ENCODE peak calls at places on chromosomes 1 and 21, in four cellular contexts. One of them, this sample, is unnamed.

GRCh38 chr1:156836041-156836654 is 19.5 kb upstream of the SH2D2A start:
- DNase-seq in NCI-H2081: no peak
- DNase-seq in CD8-positive, alpha-beta T cell: no peak
- DNase-seq in type B pancreatic cell: no peak
- DNase-seq in this sample: no peak

GRCh38 chr1:186210258-186210657 is 164.8 kb downstream of the TPR start:
- DNase-seq in type B pancreatic cell: no peak
- DNase-seq in CD8-positive, alpha-beta T cell: no peak
- DNase-seq in NCI-H2081: no peak
- DNase-seq in this sample: no peak

GRCh38 chr1:53572061-53572801 is 113.0 kb downstream of the DMRTB1 start:
- DNase-seq in CD8-positive, alpha-beta T cell: no peak
- DNase-seq in NCI-H2081: peak
- DNase-seq in type B pancreatic cell: peak
- DNase-seq in this sample: no peak

GRCh38 chr1:18556364-18556763 is 74.3 kb upstream of the PAX7 start:
- DNase-seq in NCI-H2081: no peak
- DNase-seq in type B pancreatic cell: no peak
- DNase-seq in CD8-positive, alpha-beta T cell: no peak
- DNase-seq in this sample: no peak

GRCh38 chr1:222034790-222035189 is 292.9 kb upstream of the DUSP10 start:
- DNase-seq in type B pancreatic cell: no peak
- DNase-seq in NCI-H2081: no peak
- DNase-seq in CD8-positive, alpha-beta T cell: no peak
- DNase-seq in this sample: no peak

GRCh38 chr21:42579456-42580075 is 65.9 kb downstream of the SLC37A1 start:
- DNase-seq in type B pancreatic cell: no peak
- DNase-seq in CD8-positive, alpha-beta T cell: no peak
- DNase-seq in NCI-H2081: no peak
- DNase-seq in this sample: no peak

GRCh38 chr1:30085814-30086770 is 637.3 kb downstream of the MATN1 start:
- DNase-seq in NCI-H2081: peak
- DNase-seq in CD8-positive, alpha-beta T cell: no peak
- DNase-seq in type B pancreatic cell: peak
- DNase-seq in this sample: no peak

GRCh38 chr1:221827307-221827642 is 85.4 kb upstream of the DUSP10 start:
- DNase-seq in NCI-H2081: no peak
- DNase-seq in CD8-positive, alpha-beta T cell: no peak
- DNase-seq in type B pancreatic cell: no peak
- DNase-seq in this sample: no peak

GRCh38 chr1:21939650-21940374 is 2.7 kb upstream of the HSPG2 start:
- DNase-seq in type B pancreatic cell: no peak
- DNase-seq in CD8-positive, alpha-beta T cell: no peak
- DNase-seq in NCI-H2081: no peak
- DNase-seq in this sample: no peak

GRCh38 chr1:218742478-218743260 is 397.5 kb downstream of the TGFB2 start:
- DNase-seq in CD8-positive, alpha-beta T cell: no peak
- DNase-seq in NCI-H2081: no peak
- DNase-seq in type B pancreatic cell: no peak
- DNase-seq in this sample: no peak

GRCh38 chr1:234561322-234561721 is 48.7 kb downstream of the IRF2BP2 start:
- DNase-seq in NCI-H2081: no peak
- DNase-seq in type B pancreatic cell: no peak
- DNase-seq in CD8-positive, alpha-beta T cell: no peak
- DNase-seq in this sample: no peak

GRCh38 chr1:246932366-246932700 is 585 bp upstream of the AHCTF1 start:
- DNase-seq in type B pancreatic cell: no peak
- DNase-seq in CD8-positive, alpha-beta T cell: no peak
- DNase-seq in NCI-H2081: no peak
- DNase-seq in this sample: no peak